ENCODE peak calls at places on chromosomes 16 and 17, in five cellular contexts. A is IMR-90, J is sigmoid colon, X is adrenal gland, F is right lobe of liver. Y is an unnamed sample. For H3K4me1, the result is how much of the 10 kb centered on the place peaks cover.

GRCh38 chr16:67022531-67023214 is 6.3 kb upstream of the CBFB start:
- DNase-seq in F (no peak), A (no peak), J (no peak), X (peak), Y (no peak)

GRCh38 chr17:71068351-71068750 is 899.0 kb downstream of the KCNJ2 start:
- DNase-seq in F (no peak), X (no peak), A (peak), J (no peak), Y (no peak)

GRCh38 chr16:19560078-19560477 is 4.6 kb downstream of the VPS35L start:
- DNase-seq in X (no peak), J (no peak), A (no peak), F (no peak), Y (no peak)

GRCh38 chr17:8855477-8856204 is 11.8 kb downstream of the PIK3R6 start:
- DNase-seq in A (no peak), F (no peak), J (no peak), X (no peak), Y (no peak)

GRCh38 chr16:57390635-57391307 is 13.8 kb upstream of the CCL17 start:
- DNase-seq in X (no peak), A (no peak), J (no peak), F (no peak), Y (no peak)

GRCh38 chr17:347309-347708 is 5.3 kb downstream of the RPH3AL start:
- DNase-seq in X (no peak), F (peak), J (no peak), A (no peak), Y (no peak)

GRCh38 chr17:39485555-39485954 is 24.3 kb downstream of the CDK12 start:
- DNase-seq in X (no peak), J (no peak), A (peak), F (no peak), Y (no peak)

GRCh38 chr16:82241469-82242052 is 71.5 kb upstream of the MPHOSPH6 start:
- DNase-seq in A (no peak), X (no peak), J (no peak), F (no peak), Y (no peak)

GRCh38 chr16:49593423-49594040 is 219.9 kb downstream of the C16orf78 start:
- DNase-seq in X (peak), J (no peak), F (no peak), A (no peak), Y (no peak)

GRCh38 chr16:54375056-54375455 is 88.5 kb upstream of the IRX3 start:
- DNase-seq in J (no peak), F (no peak), X (no peak), A (no peak), Y (no peak)

GRCh38 chr17:65194670-65195334 is 57.6 kb downstream of the RGS9 start:
- DNase-seq in A (no peak), F (peak), J (no peak), X (no peak), Y (no peak)

GRCh38 chr17:71505981-71506380 is 614.8 kb upstream of the SOX9 start:
- DNase-seq in A (no peak), F (no peak), J (no peak), X (no peak), Y (no peak)

GRCh38 chr16:68287276-68288251 is 23.2 kb downstream of the SLC7A6OS start:
- DNase-seq in X (peak), A (peak), J (peak), F (no peak), Y (peak)

GRCh38 chr17:62950067-62950466 is 16.0 kb upstream of the TANC2 start:
- DNase-seq in A (peak), X (peak), F (no peak), J (no peak), Y (no peak)

GRCh38 chr16:12254566-12254965 is 278.0 kb downstream of the SNX29 start:
- DNase-seq in X (no peak), J (no peak), A (no peak), F (no peak), Y (no peak)
- H3K4me1 ChIP-seq in X (under half), J (under half), A (under half), F (under half), Y (under half)

DNA sequence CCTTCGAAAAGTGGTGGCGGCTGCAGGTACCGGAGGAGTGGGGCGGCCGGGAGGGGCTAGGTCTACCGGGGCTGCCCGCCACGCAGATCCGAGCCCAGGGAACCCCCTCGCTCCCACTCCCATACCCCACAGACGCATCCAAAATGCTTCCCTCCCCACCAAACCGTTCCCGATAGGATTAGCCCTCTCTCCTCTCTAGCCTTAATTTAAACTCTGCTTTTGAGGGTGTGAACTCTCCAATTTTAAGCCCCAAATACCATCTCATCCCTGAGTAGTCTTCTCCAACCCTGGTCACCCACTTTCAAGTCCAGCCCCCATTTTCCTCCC is 260 bp upstream of the CXCL16 start:
- DNase-seq in F (no peak), X (no peak), J (no peak), A (no peak), Y (no peak)
- H3K27ac ChIP-seq in F (peak), X (peak), J (peak), A (no peak), Y (peak)

DNA sequence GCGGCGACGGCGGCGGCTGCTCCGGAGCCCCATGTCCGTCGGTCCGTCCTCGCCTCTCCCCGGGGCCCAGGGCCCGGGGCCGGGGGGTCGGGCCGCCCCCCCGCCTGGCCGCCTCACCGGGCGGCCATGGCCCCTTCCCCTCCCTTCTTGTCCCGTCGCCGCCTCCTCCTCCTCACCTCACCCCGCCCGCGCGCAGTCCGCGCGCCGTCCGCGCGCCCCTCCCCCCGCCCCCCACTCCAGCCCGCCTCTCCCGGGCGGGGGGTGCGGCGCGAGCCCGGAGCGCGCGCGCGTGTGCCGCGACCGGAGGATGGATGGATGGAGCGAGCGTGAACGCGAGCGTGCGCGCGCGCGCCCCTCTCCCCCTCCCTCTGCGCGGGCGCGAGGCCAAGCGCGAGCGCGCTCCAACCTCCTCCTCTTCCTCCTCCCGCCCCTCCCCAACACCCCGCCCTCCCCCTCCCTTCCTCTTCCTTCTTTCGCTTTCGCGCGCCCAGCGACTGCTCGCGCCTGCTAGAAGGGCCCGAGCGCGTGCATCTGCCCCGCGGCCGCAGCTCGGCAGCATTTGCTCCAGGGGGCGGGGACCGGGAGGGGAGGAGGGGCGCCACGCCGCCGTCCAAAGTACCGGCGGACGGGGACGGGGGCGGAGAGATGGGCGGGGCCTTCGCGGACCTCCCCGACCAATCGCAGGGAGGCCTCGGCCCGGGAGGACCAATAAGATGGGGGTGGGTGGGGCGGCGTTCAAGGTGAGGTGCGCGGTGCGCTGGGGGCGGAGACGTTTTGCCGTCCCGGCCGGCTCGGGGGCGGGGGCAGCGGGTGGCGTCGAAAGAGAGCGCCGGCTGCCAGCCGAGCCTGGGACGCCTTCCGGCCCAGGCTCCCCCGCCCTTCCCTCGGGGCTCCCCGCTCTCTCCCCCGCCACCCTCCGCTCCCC is at the start of gene ATXN7L3:
- DNase-seq in F (peak), J (peak), A (peak), X (peak), Y (peak)
- TF ChIP-seq POLR2A in F (peak), J (no peak), A (peak), X (no peak), Y (peak)

DNA sequence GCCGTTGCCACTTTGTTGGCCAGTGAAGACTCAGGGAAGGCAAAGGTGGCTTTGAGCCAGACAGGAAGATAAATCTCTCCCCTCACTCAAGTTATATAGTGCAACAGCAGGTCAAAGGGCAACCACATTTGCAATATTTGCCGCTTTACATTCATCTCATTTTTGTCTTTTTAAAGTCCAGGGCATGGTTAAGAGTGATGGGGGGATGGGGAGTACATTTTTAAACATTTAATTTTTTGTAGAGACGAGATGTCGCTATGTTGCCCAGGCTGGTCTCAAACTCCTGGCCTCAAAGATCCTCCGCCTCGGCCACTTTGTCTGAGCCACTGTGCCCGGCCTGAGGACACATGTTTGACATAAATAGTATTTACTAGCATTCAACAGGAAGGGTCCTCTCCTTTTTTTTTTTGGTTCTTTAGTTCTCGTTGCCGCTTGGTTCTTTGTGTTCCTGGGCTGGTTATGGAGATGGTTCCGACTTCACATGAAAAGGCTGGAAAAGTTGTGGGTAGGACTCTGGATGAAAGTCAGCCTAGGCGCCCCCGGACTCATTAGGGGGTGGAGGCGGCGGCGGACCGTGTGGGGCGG is 95.7 kb downstream of the RAB11FIP4 start:
- DNase-seq in J (no peak), F (no peak), X (no peak), A (no peak), Y (no peak)
- H3K4me1 ChIP-seq in J (under half), F (under half), X (under half), A (under half), Y (under half)

GRCh38 chr16:70723740-70724145 is 37.9 kb upstream of the MTSS2 start:
- DNase-seq in F (no peak), X (no peak), A (no peak), J (no peak), Y (no peak)
- H3K27ac ChIP-seq in F (peak), X (no peak), A (no peak), J (peak), Y (peak)

GRCh38 chr17:20157078-20157360 is 147.9 kb downstream of the SPECC1 start:
- DNase-seq in J (no peak), A (no peak), F (no peak), X (no peak), Y (peak)

GRCh38 chr17:20156196-20157077 is 147.3 kb downstream of the SPECC1 start:
- DNase-seq in J (no peak), A (peak), F (no peak), X (peak), Y (peak)

GRCh38 chr17:20153231-20153630 is 144.1 kb downstream of the SPECC1 start:
- DNase-seq in F (no peak), X (no peak), J (no peak), A (no peak), Y (no peak)

GRCh38 chr17:20154601-20155000 is 145.4 kb downstream of the SPECC1 start:
- DNase-seq in J (no peak), A (no peak), X (no peak), F (no peak), Y (no peak)

GRCh38 chr17:20155258-20156195 is 146.4 kb downstream of the SPECC1 start:
- DNase-seq in X (peak), A (peak), J (peak), F (peak), Y (peak)
- TF ChIP-seq POLR2A in X (peak), A (peak), J (peak), F (peak), Y (peak)

DNA sequence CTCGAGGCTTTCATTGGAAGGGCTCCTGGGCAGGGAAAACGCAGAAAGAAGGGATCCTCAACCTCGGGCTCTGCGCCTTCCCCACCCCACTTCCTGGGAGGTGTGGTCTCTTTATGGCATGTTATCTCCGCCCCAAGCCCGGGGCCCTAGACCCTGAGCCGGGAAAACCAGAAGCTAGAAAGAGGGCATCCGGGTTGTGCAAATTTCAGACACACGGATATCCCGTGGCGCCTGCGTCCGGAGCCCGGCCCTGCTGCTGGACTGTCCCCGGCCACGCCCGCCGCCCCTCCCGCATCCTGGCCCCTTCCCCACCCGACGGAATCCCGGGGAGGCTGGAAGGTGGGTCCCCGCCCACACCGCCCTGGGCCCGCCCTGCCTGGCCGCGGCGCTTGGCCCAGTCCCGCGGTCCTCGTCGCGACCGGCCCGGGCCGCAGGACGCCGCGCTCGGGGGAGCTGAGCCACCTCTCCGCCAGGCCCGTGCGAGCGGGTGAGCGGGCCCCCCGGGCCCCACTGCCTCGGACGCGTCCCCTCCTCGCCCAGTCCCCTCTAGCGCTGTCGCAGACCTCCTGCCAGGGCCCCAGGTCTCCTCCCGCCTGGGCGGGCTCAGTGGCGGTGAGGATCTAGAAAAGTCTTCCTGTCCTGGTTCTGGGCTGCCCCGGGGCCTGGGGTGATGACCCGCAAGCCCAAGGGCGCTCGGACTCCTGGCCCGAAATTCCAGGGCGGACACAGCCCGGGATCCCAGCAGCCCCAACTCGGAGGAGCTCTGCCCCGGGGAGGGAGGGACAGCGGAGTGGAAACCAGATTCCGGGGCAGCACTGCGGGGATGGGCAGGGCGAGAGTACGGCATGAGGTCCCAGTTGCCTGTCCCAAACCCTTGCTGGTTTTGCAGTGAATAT is at the start of gene SLC16A5:
- DNase-seq in J (peak), F (peak), X (peak), A (peak), Y (peak)
- H3K4me1 ChIP-seq in J (under half), F (half or more), X (under half), A (under half), Y (under half)